ENCODE peak calls at places on chromosomes 7 and 10, in four cellular contexts. One of them, this sample, is unnamed.

GRCh38 chr10:82813856-82814255 is 938.9 kb downstream of the NRG3 start:
- DNase-seq in left ventricle myocardium inferior: no peak
- DNase-seq in AG10803: peak
- DNase-seq in MM.1S: no peak
- DNase-seq in this sample: no peak

GRCh38 chr7:104973909-104974415 is 40.0 kb upstream of the KMT2E start:
- DNase-seq in left ventricle myocardium inferior: no peak
- DNase-seq in AG10803: peak
- DNase-seq in MM.1S: no peak
- DNase-seq in this sample: peak

GRCh38 chr7:116290740-116291139 is 80.4 kb downstream of the TES start:
- DNase-seq in left ventricle myocardium inferior: no peak
- DNase-seq in AG10803: peak
- DNase-seq in MM.1S: no peak
- DNase-seq in this sample: no peak

GRCh38 chr10:23081156-23081833 is 14.1 kb upstream of the MSRB2 start:
- DNase-seq in left ventricle myocardium inferior: no peak
- DNase-seq in AG10803: peak
- DNase-seq in MM.1S: no peak
- DNase-seq in this sample: no peak

GRCh38 chr10:4046030-4046429 is 261.0 kb upstream of the KLF6 start:
- DNase-seq in left ventricle myocardium inferior: no peak
- DNase-seq in AG10803: no peak
- DNase-seq in MM.1S: no peak
- DNase-seq in this sample: no peak

GRCh38 chr7:85659364-85659763 is 472.5 kb upstream of the SEMA3D start:
- DNase-seq in left ventricle myocardium inferior: no peak
- DNase-seq in AG10803: no peak
- DNase-seq in MM.1S: no peak
- DNase-seq in this sample: no peak

GRCh38 chr7:140673063-140673769 is 471 bp downstream of the ADCK2 start:
- DNase-seq in left ventricle myocardium inferior: peak
- DNase-seq in AG10803: no peak
- DNase-seq in MM.1S: peak
- DNase-seq in this sample: no peak

GRCh38 chr7:152871678-152872060 is 112.1 kb downstream of the ACTR3B start:
- DNase-seq in left ventricle myocardium inferior: no peak
- DNase-seq in AG10803: no peak
- DNase-seq in MM.1S: no peak
- DNase-seq in this sample: no peak

GRCh38 chr7:148963583-148964509 is 64.5 kb downstream of the PDIA4 start:
- DNase-seq in left ventricle myocardium inferior: no peak
- DNase-seq in AG10803: no peak
- DNase-seq in MM.1S: no peak
- DNase-seq in this sample: no peak

GRCh38 chr7:112495820-112496462 is 15.2 kb downstream of the LSMEM1 start:
- DNase-seq in left ventricle myocardium inferior: peak
- DNase-seq in AG10803: peak
- DNase-seq in MM.1S: peak
- DNase-seq in this sample: peak

GRCh38 chr10:113480828-113481502 is 71.9 kb upstream of the HABP2 start:
- DNase-seq in left ventricle myocardium inferior: no peak
- DNase-seq in AG10803: no peak
- DNase-seq in MM.1S: no peak
- DNase-seq in this sample: no peak

GRCh38 chr7:147412782-147413186 is 1177.8 kb upstream of the C7orf33 start:
- DNase-seq in left ventricle myocardium inferior: no peak
- DNase-seq in AG10803: peak
- DNase-seq in MM.1S: no peak
- DNase-seq in this sample: peak

GRCh38 chr10:22369433-22370072 is 24.3 kb downstream of the SPAG6 start:
- DNase-seq in left ventricle myocardium inferior: no peak
- DNase-seq in AG10803: no peak
- DNase-seq in MM.1S: no peak
- DNase-seq in this sample: no peak

GRCh38 chr7:36986429-36987362 is 262.4 kb upstream of the AOAH start:
- DNase-seq in left ventricle myocardium inferior: peak
- DNase-seq in AG10803: peak
- DNase-seq in MM.1S: peak
- DNase-seq in this sample: no peak

GRCh38 chr10:17349717-17350116 is 104.7 kb downstream of the ST8SIA6 start:
- DNase-seq in left ventricle myocardium inferior: no peak
- DNase-seq in AG10803: no peak
- DNase-seq in MM.1S: no peak
- DNase-seq in this sample: no peak

GRCh38 chr10:30818854-30819253 is 189.3 kb upstream of the LYZL2 start:
- DNase-seq in left ventricle myocardium inferior: peak
- DNase-seq in AG10803: peak
- DNase-seq in MM.1S: no peak
- DNase-seq in this sample: no peak

GRCh38 chr7:19560111-19560883 is 148.5 kb downstream of the POLR1F start:
- DNase-seq in left ventricle myocardium inferior: no peak
- DNase-seq in AG10803: peak
- DNase-seq in MM.1S: no peak
- DNase-seq in this sample: peak

GRCh38 chr10:30219977-30220751 is 128.9 kb downstream of the MTPAP start:
- DNase-seq in left ventricle myocardium inferior: no peak
- DNase-seq in AG10803: peak
- DNase-seq in MM.1S: no peak
- DNase-seq in this sample: peak

GRCh38 chr7:98203261-98203963 is 7.8 kb upstream of the BHLHA15 start:
- DNase-seq in left ventricle myocardium inferior: no peak
- DNase-seq in AG10803: no peak
- DNase-seq in MM.1S: no peak
- DNase-seq in this sample: no peak

DNA sequence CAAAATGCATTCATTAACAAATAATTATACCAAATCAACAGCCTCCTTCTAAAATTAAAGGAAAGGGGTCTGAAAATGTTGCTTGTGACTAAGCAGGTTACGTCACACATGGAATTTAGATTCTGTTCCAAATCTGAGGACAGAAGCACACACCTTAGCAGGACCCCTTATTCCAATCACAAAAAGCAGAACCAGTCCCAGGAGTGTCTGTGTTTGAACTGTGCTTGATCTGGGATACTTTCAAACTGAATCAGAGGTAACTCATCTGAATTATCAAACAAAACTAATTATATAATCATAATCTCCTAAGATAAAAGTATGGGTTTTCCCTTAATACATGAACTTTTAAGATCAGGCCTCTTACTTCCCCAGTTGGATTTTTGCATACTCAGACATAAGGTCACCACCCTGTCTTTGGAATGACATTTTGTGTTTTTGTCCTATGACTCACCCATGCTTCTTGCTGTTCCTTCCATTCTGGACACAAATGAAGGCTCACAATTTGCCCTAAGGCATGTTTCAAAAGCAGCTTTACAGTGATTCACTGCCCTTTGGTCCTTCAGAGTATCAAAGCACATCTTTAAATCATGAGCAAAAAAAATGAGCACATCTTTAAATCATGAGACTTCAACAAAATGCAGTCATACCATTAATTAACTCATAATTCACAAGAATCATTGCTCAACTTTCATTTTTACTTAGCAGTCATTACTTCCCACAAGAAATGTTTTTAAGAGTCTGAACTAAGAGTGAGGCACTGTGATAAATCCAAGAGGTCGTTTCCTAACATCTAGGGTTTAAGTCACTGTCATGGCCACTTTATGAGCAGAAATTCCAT is 35.4 kb downstream of the SEMA3C start:
- DNase-seq in left ventricle myocardium inferior: no peak
- DNase-seq in AG10803: peak
- DNase-seq in MM.1S: no peak
- DNase-seq in this sample: peak
- H3K4me3 ChIP-seq in left ventricle myocardium inferior: no peak
- H3K4me3 ChIP-seq in AG10803: no peak
- H3K4me3 ChIP-seq in MM.1S: no peak
- H3K4me3 ChIP-seq in this sample: no peak

DNA sequence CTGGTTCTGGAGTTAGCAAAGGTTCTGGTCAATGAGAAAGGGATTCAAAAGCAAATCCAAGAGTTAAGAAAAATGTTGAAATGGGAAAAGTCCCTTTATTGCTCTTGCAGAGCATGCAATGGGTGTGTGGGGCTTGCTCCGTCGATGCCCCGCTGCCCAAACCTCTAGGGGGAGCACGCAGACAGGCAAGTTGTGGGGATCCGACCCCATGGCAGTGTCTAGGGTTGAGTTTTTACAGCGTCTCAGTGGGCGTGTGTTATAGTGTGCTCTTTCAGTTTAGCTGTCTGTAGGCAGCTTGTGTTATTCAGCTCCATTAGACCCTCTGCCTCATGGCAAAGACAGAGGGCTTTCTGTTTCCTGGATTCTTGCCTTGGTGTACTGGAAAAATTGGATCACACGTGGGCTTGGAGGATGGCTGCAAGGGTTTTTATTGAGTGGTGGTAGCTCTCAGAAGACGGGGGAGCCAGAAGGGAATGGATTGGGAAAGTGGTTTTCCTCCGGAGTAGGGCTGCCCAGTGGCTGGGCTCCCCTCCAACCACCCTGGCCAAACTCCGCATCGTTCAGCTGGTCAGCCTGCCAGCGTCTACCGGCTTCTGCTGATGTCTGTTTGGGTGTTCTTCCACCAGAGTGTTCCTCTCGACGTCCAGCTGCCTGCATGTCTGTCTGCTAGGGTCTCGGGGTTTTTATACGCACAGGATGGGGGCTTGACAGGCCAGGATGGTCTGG is 102.3 kb upstream of the PLXDC2 start:
- DNase-seq in left ventricle myocardium inferior: no peak
- DNase-seq in AG10803: no peak
- DNase-seq in MM.1S: no peak
- DNase-seq in this sample: no peak
- TF ChIP-seq CTCF in left ventricle myocardium inferior: peak
- TF ChIP-seq CTCF in AG10803: no peak
- TF ChIP-seq CTCF in MM.1S: no peak
- TF ChIP-seq CTCF in this sample: no peak

GRCh38 chr10:70324341-70324861 is 40.6 kb upstream of the NPFFR1 start:
- DNase-seq in left ventricle myocardium inferior: no peak
- DNase-seq in AG10803: no peak
- DNase-seq in MM.1S: no peak
- DNase-seq in this sample: no peak

GRCh38 chr10:70323697-70324340 is 40.0 kb upstream of the NPFFR1 start:
- DNase-seq in left ventricle myocardium inferior: no peak
- DNase-seq in AG10803: no peak
- DNase-seq in MM.1S: no peak
- DNase-seq in this sample: no peak

GRCh38 chr10:70324951-70325781 is 41.4 kb upstream of the NPFFR1 start:
- DNase-seq in left ventricle myocardium inferior: no peak
- DNase-seq in AG10803: no peak
- DNase-seq in MM.1S: no peak
- DNase-seq in this sample: no peak

GRCh38 chr10:70321897-70322890 is 38.4 kb upstream of the NPFFR1 start:
- DNase-seq in left ventricle myocardium inferior: no peak
- DNase-seq in AG10803: no peak
- DNase-seq in MM.1S: no peak
- DNase-seq in this sample: no peak

GRCh38 chr10:70323143-70323696 is 39.4 kb upstream of the NPFFR1 start:
- DNase-seq in left ventricle myocardium inferior: no peak
- DNase-seq in AG10803: no peak
- DNase-seq in MM.1S: no peak
- DNase-seq in this sample: no peak
- H3K4me3 ChIP-seq in left ventricle myocardium inferior: no peak
- H3K4me3 ChIP-seq in AG10803: no peak
- H3K4me3 ChIP-seq in MM.1S: no peak
- H3K4me3 ChIP-seq in this sample: no peak

GRCh38 chr7:35714862-35715261 is 19.9 kb upstream of the HERPUD2 start:
- DNase-seq in left ventricle myocardium inferior: no peak
- DNase-seq in AG10803: no peak
- DNase-seq in MM.1S: no peak
- DNase-seq in this sample: no peak
- TF ChIP-seq CTCF in left ventricle myocardium inferior: no peak
- TF ChIP-seq CTCF in AG10803: no peak
- TF ChIP-seq CTCF in MM.1S: no peak
- TF ChIP-seq CTCF in this sample: no peak

DNA sequence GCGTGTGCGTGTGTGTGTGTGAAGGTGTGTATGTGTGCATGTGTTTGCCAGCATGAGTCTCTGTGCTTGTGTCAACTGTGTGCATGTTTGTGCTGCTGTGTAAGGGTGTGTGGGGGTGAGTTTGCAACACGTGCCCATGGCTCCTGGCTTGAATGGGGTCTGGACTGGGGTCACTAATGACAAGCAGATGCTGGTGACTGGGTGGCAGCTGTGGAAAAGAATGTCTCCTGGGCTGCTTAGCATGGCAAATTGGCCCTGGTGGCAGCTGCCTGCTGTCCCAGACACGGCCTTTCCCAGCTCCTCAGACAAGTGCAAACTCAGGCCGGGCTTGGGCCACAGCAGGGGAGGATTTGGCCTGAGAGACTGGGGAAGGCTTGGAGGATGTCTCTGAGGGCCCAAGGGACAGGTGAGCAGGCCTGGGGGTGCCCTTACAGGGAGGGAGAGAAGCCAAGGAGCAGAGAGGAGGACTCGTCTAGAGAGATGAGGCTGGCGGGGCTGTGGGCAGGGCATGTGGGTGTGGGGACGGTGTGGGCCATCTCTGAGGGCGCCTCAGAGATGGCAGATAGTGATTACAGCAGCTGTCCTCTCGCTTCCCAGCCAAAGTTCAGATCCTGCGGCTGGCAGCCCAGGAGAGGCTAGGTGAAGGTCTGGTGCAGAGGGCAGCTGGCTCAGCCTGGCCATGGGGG is 1.5 kb downstream of the AQP1 start:
- DNase-seq in left ventricle myocardium inferior: no peak
- DNase-seq in AG10803: peak
- DNase-seq in MM.1S: no peak
- DNase-seq in this sample: no peak
- H3K4me3 ChIP-seq in left ventricle myocardium inferior: peak
- H3K4me3 ChIP-seq in AG10803: peak
- H3K4me3 ChIP-seq in MM.1S: no peak
- H3K4me3 ChIP-seq in this sample: no peak

DNA sequence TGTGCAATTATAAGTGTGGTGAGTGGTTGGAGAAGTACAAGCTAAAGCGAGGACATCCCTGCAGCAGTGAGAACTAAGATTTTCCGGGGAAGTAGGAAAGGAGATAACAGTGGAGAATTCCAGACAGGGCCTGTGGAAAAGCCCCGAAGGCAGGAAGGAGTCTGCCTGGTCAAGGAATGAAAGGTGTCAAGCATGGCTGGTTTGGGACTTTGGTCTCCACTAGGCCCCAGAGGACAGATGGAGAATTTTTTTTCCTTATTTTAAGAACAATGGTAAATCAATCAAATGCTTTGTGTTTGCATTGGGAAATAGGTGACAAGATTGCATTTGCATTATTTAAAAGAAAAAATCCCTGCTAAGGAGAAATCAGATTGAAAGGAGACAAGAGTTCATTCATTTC is 3.2 kb upstream of the CEP55 start:
- DNase-seq in left ventricle myocardium inferior: no peak
- DNase-seq in AG10803: no peak
- DNase-seq in MM.1S: no peak
- DNase-seq in this sample: no peak
- TF ChIP-seq CTCF in left ventricle myocardium inferior: no peak
- TF ChIP-seq CTCF in AG10803: no peak
- TF ChIP-seq CTCF in MM.1S: no peak
- TF ChIP-seq CTCF in this sample: no peak

DNA sequence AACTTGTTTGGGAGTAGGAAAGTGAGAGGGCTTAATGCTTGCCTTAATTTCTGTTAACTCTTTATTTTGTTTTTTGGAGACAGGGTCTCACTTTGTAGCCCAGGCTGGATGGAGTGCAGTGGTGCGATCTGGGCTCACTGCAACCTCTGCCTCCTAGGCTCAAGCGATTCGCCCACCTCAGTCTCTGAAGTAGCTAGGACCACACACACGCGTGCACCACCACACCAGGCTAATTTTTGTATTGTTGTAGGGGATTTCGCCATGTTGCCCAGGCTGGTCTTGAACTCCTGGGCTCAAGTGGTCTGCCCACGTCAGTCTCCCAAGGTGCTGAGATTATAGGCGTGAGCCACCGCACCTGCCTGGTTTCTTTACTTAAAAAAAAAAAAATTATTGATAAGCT is 1.9 kb downstream of the PPP2R2D start:
- DNase-seq in left ventricle myocardium inferior: no peak
- DNase-seq in AG10803: no peak
- DNase-seq in MM.1S: no peak
- DNase-seq in this sample: no peak
- H3K4me3 ChIP-seq in left ventricle myocardium inferior: peak
- H3K4me3 ChIP-seq in AG10803: peak
- H3K4me3 ChIP-seq in MM.1S: peak
- H3K4me3 ChIP-seq in this sample: no peak